ENCODE peak calls at places on chromosomes 3 and 15, in seven cellular contexts. C is AG04449, G is A673, E is BE2C, F is colonic mucosa, H is left lung, B is dorsolateral prefrontal cortex. L is an unnamed sample.
A peak's percentile ranks its signal among the peaks of the same experiment; 100 is the strongest.

GRCh38 chr15:101615414-101615985 is 36.7 kb downstream of the TM2D3 start:
- DNase-seq in B (no peak), E (no peak), H (peak; percentile 79), G (no peak), F (no peak), C (no peak), L (no peak)

GRCh38 chr3:38312356-38312755 is 30.3 kb downstream of the SLC22A14 start:
- DNase-seq in F (no peak), G (no peak), H (no peak), C (no peak), E (no peak), B (no peak), L (no peak)

GRCh38 chr3:52866427-52866826 is 30.9 kb downstream of the STIMATE start:
- DNase-seq in E (no peak), C (no peak), B (no peak), G (no peak), F (no peak), H (no peak), L (no peak)

GRCh38 chr15:100189849-100190248 is 151.9 kb downstream of the ADAMTS17 start:
- DNase-seq in G (no peak), E (peak; percentile 31), H (no peak), B (no peak), F (no peak), C (no peak), L (no peak)

GRCh38 chr3:141408596-141408995 is 40.3 kb downstream of the ZBTB38 start:
- DNase-seq in C (no peak), E (no peak), B (no peak), H (no peak), F (no peak), G (no peak), L (no peak)

GRCh38 chr3:108091498-108092259 is 848 bp upstream of the CD47 start:
- DNase-seq in C (no peak), E (peak; percentile 12), F (peak; percentile 25), G (no peak), H (no peak), B (no peak), L (no peak)

GRCh38 chr3:177838951-177839350 is 641.7 kb upstream of the TBL1XR1 start:
- DNase-seq in B (no peak), F (no peak), E (no peak), G (no peak), H (no peak), C (no peak), L (no peak)

GRCh38 chr15:84391191-84391590 is 155.6 kb downstream of the GOLGA6L4 start:
- DNase-seq in G (no peak), B (no peak), E (no peak), H (no peak), F (no peak), C (no peak), L (no peak)

GRCh38 chr3:170644711-170645110 is 58.8 kb upstream of the SLC7A14 start:
- DNase-seq in E (no peak), B (no peak), H (no peak), G (no peak), C (no peak), F (no peak), L (no peak)

GRCh38 chr3:152172465-152172864 is 96.3 kb upstream of the MBNL1 start:
- DNase-seq in C (no peak), F (no peak), E (no peak), B (no peak), G (no peak), H (no peak), L (no peak)

GRCh38 chr3:119357190-119357589 is 63.0 kb downstream of the ARHGAP31 start:
- DNase-seq in B (no peak), F (no peak), E (no peak), G (no peak), C (no peak), H (peak; percentile 80), L (no peak)

GRCh38 chr3:70433091-70433490 is 120.7 kb upstream of the MDFIC2 start:
- DNase-seq in E (no peak), H (no peak), C (peak; percentile 26), G (no peak), B (no peak), F (no peak), L (peak; percentile 5)

GRCh38 chr3:18389108-18389733 is 35.9 kb downstream of the SATB1 start:
- DNase-seq in G (peak; percentile 24), E (peak; percentile 11), B (no peak), F (no peak), H (no peak), C (no peak), L (no peak)

GRCh38 chr15:69665641-69666091 is 213.0 kb downstream of the RPLP1 start:
- DNase-seq in B (no peak), C (no peak), H (no peak), F (no peak), G (no peak), E (no peak), L (no peak)

GRCh38 chr3:87209115-87209514 is 18.0 kb upstream of the CHMP2B start:
- DNase-seq in G (no peak), B (no peak), C (no peak), E (peak; percentile 27), H (no peak), F (no peak), L (no peak)

GRCh38 chr3:24454393-24454792 is 40.3 kb downstream of the THRB start:
- DNase-seq in G (no peak), F (no peak), E (no peak), H (no peak), C (no peak), B (no peak), L (no peak)

GRCh38 chr3:24451461-24452099 is 43.1 kb downstream of the THRB start:
- DNase-seq in E (no peak), H (no peak), C (no peak), G (no peak), B (no peak), F (peak; percentile 83), L (no peak)

GRCh38 chr3:24447836-24448235 is 46.8 kb downstream of the THRB start:
- DNase-seq in F (no peak), G (no peak), H (no peak), E (no peak), C (no peak), B (no peak), L (no peak)

GRCh38 chr3:24446032-24446431 is 48.6 kb downstream of the THRB start:
- DNase-seq in F (no peak), C (no peak), E (no peak), G (no peak), B (no peak), H (no peak), L (no peak)

GRCh38 chr3:24450142-24450932 is 44.3 kb downstream of the THRB start:
- DNase-seq in C (no peak), F (no peak), E (no peak), H (no peak), B (no peak), G (no peak), L (no peak)
- H3K4me3 ChIP-seq in C (no peak overlapping the region), F (no peak overlapping the region), E (no peak overlapping the region), H (no peak overlapping the region), B (no peak overlapping the region), G (no peak overlapping the region), L (no peak overlapping the region)

DNA sequence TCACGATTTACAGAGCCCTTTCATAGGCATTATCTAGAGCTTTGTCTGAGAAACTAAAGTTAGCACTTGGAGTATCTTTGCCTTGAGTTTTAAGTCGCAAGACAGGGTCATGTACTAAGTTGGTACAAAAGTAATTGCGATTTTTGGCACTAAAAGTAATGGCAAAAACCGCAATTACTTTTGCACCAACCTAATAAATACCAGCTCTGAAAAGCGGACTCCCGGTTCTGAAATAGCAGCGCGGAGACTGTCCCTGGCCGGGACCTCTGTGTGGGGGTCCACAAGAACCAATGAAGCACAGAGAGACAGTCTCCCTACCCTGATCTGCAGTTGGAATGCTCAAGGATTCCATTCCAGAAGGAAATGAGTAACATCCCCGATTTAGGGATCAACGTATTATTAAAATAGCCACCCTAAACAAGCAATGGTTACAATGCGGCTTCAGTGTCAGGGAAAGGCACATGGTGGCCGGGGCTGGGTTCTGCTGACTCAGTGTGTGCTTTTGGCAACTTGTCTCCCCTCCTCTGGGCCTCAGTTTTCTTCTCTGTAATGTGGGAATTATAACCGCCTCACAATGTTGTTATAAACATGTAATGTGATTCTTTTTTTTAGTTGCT is 150.3 kb upstream of the MCTP2 start:
- DNase-seq in F (no peak), B (no peak), C (no peak), H (no peak), G (no peak), E (no peak), L (no peak)
- H3K4me3 ChIP-seq in F (no peak overlapping the region), B (no peak overlapping the region), C (no peak overlapping the region), H (no peak overlapping the region), G (no peak overlapping the region), E (no peak overlapping the region), L (no peak overlapping the region)

DNA sequence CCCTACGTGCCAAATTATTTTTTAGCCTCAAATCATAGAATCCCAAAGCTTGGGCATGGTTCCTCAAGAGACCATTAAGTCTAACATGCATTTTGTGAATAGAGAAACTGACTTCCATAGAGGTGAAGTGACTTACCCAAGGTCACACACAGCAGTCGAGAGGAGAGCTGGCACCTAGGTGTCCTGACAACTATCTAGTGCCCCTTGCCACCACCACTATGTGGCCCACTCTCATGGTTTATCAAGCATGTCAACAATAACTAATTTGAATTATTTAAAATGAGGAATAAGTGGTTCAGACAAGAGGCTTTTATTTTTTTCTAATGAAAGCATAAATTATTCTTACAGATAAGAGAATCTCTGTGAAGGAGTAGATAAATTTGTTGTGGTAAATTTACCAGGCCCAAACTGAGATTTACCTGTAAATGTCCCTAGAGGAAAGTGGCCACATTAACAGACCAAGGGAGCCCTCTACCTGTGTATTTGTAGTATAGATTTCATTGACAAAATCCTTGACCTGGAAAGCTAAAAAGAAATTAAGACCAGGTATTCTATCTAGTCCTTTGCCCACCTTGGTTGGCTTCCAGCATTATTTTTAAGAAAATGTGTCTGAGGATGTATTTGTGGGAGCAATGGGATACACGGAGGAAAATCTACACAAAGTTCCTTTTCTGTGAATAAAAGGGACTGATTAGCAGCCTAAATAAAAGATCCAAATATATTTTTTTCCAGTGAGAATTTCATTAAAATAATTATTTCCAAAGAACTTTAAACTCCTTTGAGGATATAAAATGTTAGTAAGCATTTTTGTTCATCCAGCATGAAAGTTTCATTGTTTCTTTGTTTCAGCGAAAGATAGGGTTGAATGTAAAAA is 49.1 kb downstream of the IQCH start:
- DNase-seq in C (no peak), H (no peak), B (no peak), F (peak; percentile 26), G (peak; percentile 17), E (no peak), L (no peak)
- H3K4me3 ChIP-seq in C (no peak overlapping the region), H (no peak overlapping the region), B (no peak overlapping the region), F (no peak overlapping the region), G (no peak overlapping the region), E (no peak overlapping the region), L (no peak overlapping the region)

DNA sequence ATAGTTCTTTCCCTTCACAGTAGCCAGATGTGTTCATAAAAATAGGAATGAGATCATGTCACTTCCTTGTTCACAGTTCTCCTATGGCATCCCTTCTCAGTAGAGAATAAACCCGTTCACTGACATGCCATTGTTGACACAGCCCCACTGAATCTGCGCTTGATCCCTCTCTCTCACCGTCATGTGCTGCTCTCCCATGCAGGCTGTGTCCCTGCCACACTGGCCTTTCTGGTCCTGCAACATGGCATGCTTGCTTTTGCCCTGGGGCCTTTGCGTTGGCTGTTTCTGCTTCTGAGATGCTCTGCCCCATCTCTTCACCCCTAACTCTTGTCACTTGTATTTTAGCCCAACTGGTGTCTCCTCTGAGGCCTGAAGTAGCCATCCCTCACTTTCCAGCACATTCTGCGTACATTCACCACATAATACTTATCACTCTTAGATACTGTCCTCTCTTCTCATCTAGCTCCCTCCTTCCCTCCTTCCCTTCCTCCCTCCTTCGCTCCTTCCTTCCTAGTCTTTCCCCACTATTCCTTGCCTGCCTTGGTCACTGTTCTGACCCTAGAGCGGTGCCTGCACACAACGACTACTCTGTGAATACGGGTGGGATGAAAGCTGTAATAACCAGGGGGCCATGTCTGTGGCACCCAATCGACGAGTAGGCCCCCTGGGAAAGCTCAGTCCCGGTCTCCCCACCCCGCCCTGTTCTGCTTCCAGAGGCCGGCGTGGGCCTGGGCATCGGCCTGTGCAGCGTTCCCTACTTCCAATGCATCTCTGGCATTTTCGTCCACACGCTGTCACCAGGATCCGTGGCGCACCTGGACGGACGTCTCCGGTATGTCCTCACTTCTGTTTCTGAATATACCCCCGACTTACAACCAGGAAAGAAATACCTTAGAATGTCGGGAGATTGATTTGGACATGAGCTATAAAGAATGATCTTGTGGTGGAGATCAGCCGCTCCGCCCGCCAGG is 41.7 kb downstream of the STARD5 start:
- DNase-seq in E (no peak), H (no peak), B (no peak), F (no peak), C (no peak), G (no peak), L (no peak)
- H3K4me3 ChIP-seq in E (no peak overlapping the region), H (no peak overlapping the region), B (no peak overlapping the region), F (no peak overlapping the region), C (no peak overlapping the region), G (no peak overlapping the region), L (no peak overlapping the region)

L was measured in BJ.